ENCODE peak calls at places on chromosomes 2 and 18, in seven cellular contexts. A is pons, R is LoVo, C is NCI-H69, U is tibial artery, G is DMS79, Y is amygdala. K is an unnamed sample.

GRCh38 chr18:58287626-58288289 is 243.7 kb downstream of the NEDD4L start:
- DNase-seq in R (peak; percentile 36), A (peak; percentile 34), C (no peak), G (no peak), U (no peak), Y (no peak), K (peak; percentile 18)

GRCh38 chr2:44940612-44941464 is 664 bp upstream of the SIX3 start:
- DNase-seq in R (no peak), U (no peak), C (peak; percentile 62), G (no peak), Y (no peak), A (no peak), K (no peak)

GRCh38 chr2:218281449-218281848 is 10.9 kb downstream of the TMBIM1 start:
- DNase-seq in Y (no peak), U (peak; percentile 79), C (no peak), A (no peak), R (no peak), G (no peak), K (no peak)

GRCh38 chr2:66575625-66576371 is 140.9 kb downstream of the MEIS1 start:
- DNase-seq in Y (no peak), A (no peak), C (peak; percentile 64), R (no peak), U (no peak), G (peak; percentile 5), K (no peak)

GRCh38 chr2:237485844-237486243 is 1.2 kb upstream of the MLPH start:
- DNase-seq in U (no peak), Y (no peak), G (no peak), R (no peak), A (no peak), C (peak; percentile 54), K (no peak)

GRCh38 chr2:174004311-174004695 is 39.1 kb upstream of the SP3 start:
- DNase-seq in A (no peak), G (no peak), U (no peak), Y (no peak), C (no peak), R (no peak), K (no peak)

GRCh38 chr2:85579266-85579935 is 2.0 kb downstream of the VAMP8 start:
- DNase-seq in U (no peak), G (no peak), A (no peak), C (no peak), Y (no peak), R (no peak), K (no peak)

GRCh38 chr2:32562906-32563305 is 64.9 kb upstream of the TTC27 start:
- DNase-seq in Y (no peak), G (no peak), A (peak; percentile 79), C (no peak), U (no peak), R (no peak), K (peak; percentile 62)

GRCh38 chr2:217903859-217904613 is 98.8 kb downstream of the TNS1 start:
- DNase-seq in U (peak; percentile 96), R (no peak), Y (peak; percentile 65), A (peak; percentile 83), G (no peak), C (no peak), K (peak; percentile 71)

GRCh38 chr2:85933753-85934594 is 45.2 kb upstream of the ST3GAL5 start:
- DNase-seq in C (no peak), G (no peak), A (no peak), U (no peak), R (peak; percentile 14), Y (no peak), K (no peak)

GRCh38 chr2:236787885-236788284 is 218.3 kb downstream of the ACKR3 start:
- DNase-seq in G (no peak), U (no peak), Y (no peak), A (peak; percentile 80), R (no peak), C (no peak), K (peak; percentile 44)

GRCh38 chr2:65064728-65065552 is 8.7 kb downstream of the CEP68 start:
- DNase-seq in U (peak; percentile 91), G (peak; percentile 96), A (peak; percentile 87), C (peak; percentile 75), Y (peak; percentile 63), R (no peak), K (peak; percentile 72)

K was measured in globus pallidus.